ENCODE peak calls at places on chromosome 15, in nine cellular contexts. One of them, this sample, is unnamed.

GRCh38 chr15:66925721-66926120 is 139.7 kb upstream of the SMAD3 start:
- DNase-seq in A549: no peak
- DNase-seq in CD8-positive, alpha-beta memory T cell: no peak
- DNase-seq in uterus: no peak
- DNase-seq in neural progenitor cell: no peak
- DNase-seq in astrocyte of the spinal cord: no peak
- DNase-seq in cardiac muscle cell: no peak
- DNase-seq in stomach: no peak
- DNase-seq in GM23248: no peak
- DNase-seq in this sample: no peak

GRCh38 chr15:83837946-83838571 is 184.1 kb downstream of the ADAMTSL3 start:
- DNase-seq in A549: peak; percentile 55
- DNase-seq in CD8-positive, alpha-beta memory T cell: no peak
- DNase-seq in uterus: no peak
- DNase-seq in neural progenitor cell: peak; percentile 66
- DNase-seq in astrocyte of the spinal cord: no peak
- DNase-seq in cardiac muscle cell: peak; percentile 46
- DNase-seq in stomach: peak; percentile 27
- DNase-seq in GM23248: peak; percentile 35
- DNase-seq in this sample: peak; percentile 84

GRCh38 chr15:34724486-34724885 is 30.3 kb downstream of the GJD2 start:
- DNase-seq in A549: no peak
- DNase-seq in CD8-positive, alpha-beta memory T cell: no peak
- DNase-seq in uterus: no peak
- DNase-seq in neural progenitor cell: no peak
- DNase-seq in astrocyte of the spinal cord: no peak
- DNase-seq in cardiac muscle cell: no peak
- DNase-seq in stomach: no peak
- DNase-seq in GM23248: no peak
- DNase-seq in this sample: no peak

GRCh38 chr15:87354661-87355410 is 901.7 kb downstream of the NTRK3 start:
- DNase-seq in A549: no peak
- DNase-seq in CD8-positive, alpha-beta memory T cell: no peak
- DNase-seq in uterus: no peak
- DNase-seq in neural progenitor cell: no peak
- DNase-seq in astrocyte of the spinal cord: peak; percentile 69
- DNase-seq in cardiac muscle cell: peak; percentile 53
- DNase-seq in stomach: no peak
- DNase-seq in GM23248: peak; percentile 88
- DNase-seq in this sample: no peak

GRCh38 chr15:53831907-53832793 is 72.7 kb upstream of the WDR72 start:
- DNase-seq in A549: no peak
- DNase-seq in CD8-positive, alpha-beta memory T cell: no peak
- DNase-seq in uterus: no peak
- DNase-seq in neural progenitor cell: no peak
- DNase-seq in astrocyte of the spinal cord: no peak
- DNase-seq in cardiac muscle cell: no peak
- DNase-seq in stomach: no peak
- DNase-seq in GM23248: no peak
- DNase-seq in this sample: peak; percentile 57

GRCh38 chr15:25596644-25597562 is 158.1 kb upstream of the UBE3A start:
- DNase-seq in A549: no peak
- DNase-seq in CD8-positive, alpha-beta memory T cell: no peak
- DNase-seq in uterus: no peak
- DNase-seq in neural progenitor cell: no peak
- DNase-seq in astrocyte of the spinal cord: no peak
- DNase-seq in cardiac muscle cell: peak; percentile 4
- DNase-seq in stomach: no peak
- DNase-seq in GM23248: peak; percentile 64
- DNase-seq in this sample: no peak

GRCh38 chr15:78567541-78567940 is 2.2 kb downstream of the CHRNA5 start:
- DNase-seq in A549: no peak
- DNase-seq in CD8-positive, alpha-beta memory T cell: no peak
- DNase-seq in uterus: no peak
- DNase-seq in neural progenitor cell: no peak
- DNase-seq in astrocyte of the spinal cord: no peak
- DNase-seq in cardiac muscle cell: no peak
- DNase-seq in stomach: no peak
- DNase-seq in GM23248: no peak
- DNase-seq in this sample: no peak

GRCh38 chr15:47340576-47340920 is 376.8 kb upstream of the SEMA6D start:
- DNase-seq in A549: no peak
- DNase-seq in CD8-positive, alpha-beta memory T cell: no peak
- DNase-seq in uterus: no peak
- DNase-seq in neural progenitor cell: no peak
- DNase-seq in astrocyte of the spinal cord: no peak
- DNase-seq in cardiac muscle cell: no peak
- DNase-seq in stomach: no peak
- DNase-seq in GM23248: peak; percentile 4
- DNase-seq in this sample: no peak

GRCh38 chr15:52788099-52788986 is 1.8 kb downstream of the ONECUT1 start:
- DNase-seq in A549: no peak
- DNase-seq in CD8-positive, alpha-beta memory T cell: no peak
- DNase-seq in uterus: no peak
- DNase-seq in neural progenitor cell: peak; percentile 31
- DNase-seq in astrocyte of the spinal cord: no peak
- DNase-seq in cardiac muscle cell: no peak
- DNase-seq in stomach: no peak
- DNase-seq in GM23248: no peak
- DNase-seq in this sample: peak; percentile 77

GRCh38 chr15:52789601-52790165 is 453 bp downstream of the ONECUT1 start:
- DNase-seq in A549: no peak
- DNase-seq in CD8-positive, alpha-beta memory T cell: no peak
- DNase-seq in uterus: no peak
- DNase-seq in neural progenitor cell: peak; percentile 64
- DNase-seq in astrocyte of the spinal cord: peak; percentile 14
- DNase-seq in cardiac muscle cell: peak; percentile 36
- DNase-seq in stomach: no peak
- DNase-seq in GM23248: peak; percentile 35
- DNase-seq in this sample: peak; percentile 73

GRCh38 chr15:52787549-52788098 is 2.5 kb downstream of the ONECUT1 start:
- DNase-seq in A549: no peak
- DNase-seq in CD8-positive, alpha-beta memory T cell: no peak
- DNase-seq in uterus: no peak
- DNase-seq in neural progenitor cell: peak; percentile 33
- DNase-seq in astrocyte of the spinal cord: no peak
- DNase-seq in cardiac muscle cell: no peak
- DNase-seq in stomach: no peak
- DNase-seq in GM23248: no peak
- DNase-seq in this sample: peak; percentile 76

GRCh38 chr15:52790166-52790708 is at the start of gene ONECUT1:
- DNase-seq in A549: peak; percentile 79
- DNase-seq in CD8-positive, alpha-beta memory T cell: peak; percentile 54
- DNase-seq in uterus: no peak
- DNase-seq in neural progenitor cell: peak; percentile 91
- DNase-seq in astrocyte of the spinal cord: peak; percentile 29
- DNase-seq in cardiac muscle cell: peak; percentile 61
- DNase-seq in stomach: peak; percentile 51
- DNase-seq in GM23248: peak; percentile 65
- DNase-seq in this sample: peak; percentile 91

DNA sequence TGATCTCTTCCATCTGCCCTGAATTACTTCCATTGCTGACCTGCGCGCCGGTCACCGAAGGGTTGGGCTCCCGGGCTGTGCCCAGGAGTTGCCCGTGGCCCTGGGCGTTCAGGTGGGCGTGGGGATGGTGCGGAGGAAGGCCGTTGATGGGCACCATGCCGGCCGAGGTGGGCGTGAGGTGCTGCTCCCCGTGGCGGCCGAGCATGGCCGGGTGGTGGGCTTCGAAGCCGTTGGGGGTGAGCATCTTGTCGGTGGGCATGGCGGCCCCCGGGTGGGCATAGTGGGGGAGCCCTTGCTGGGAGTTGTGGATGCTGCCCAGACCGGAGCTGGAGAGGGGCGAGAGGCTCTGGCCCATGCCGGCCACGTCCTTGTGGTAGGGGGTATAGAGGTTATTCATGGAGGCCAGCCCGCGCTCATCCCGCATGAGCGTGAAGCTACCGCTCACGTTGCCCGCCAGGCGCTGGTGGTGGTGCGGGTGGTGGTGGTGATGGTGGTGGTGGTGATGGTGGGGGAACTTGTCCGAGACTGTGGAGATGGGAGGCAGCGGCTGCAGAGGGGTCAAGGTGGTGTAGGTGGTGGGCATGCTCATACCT is 1.0 kb downstream of the ONECUT1 start:
- DNase-seq in A549: no peak
- DNase-seq in CD8-positive, alpha-beta memory T cell: no peak
- DNase-seq in uterus: no peak
- DNase-seq in neural progenitor cell: no peak
- DNase-seq in astrocyte of the spinal cord: no peak
- DNase-seq in cardiac muscle cell: no peak
- DNase-seq in stomach: no peak
- DNase-seq in GM23248: no peak
- DNase-seq in this sample: peak; percentile 60
- H3K4me3 ChIP-seq in A549: peak overlapping the region; percentile 49
- H3K4me3 ChIP-seq in CD8-positive, alpha-beta memory T cell: no peak overlapping the region
- H3K4me3 ChIP-seq in uterus: no peak overlapping the region
- H3K4me3 ChIP-seq in neural progenitor cell: no peak overlapping the region
- H3K4me3 ChIP-seq in astrocyte of the spinal cord: no peak overlapping the region
- H3K4me3 ChIP-seq in cardiac muscle cell: peak overlapping the region; percentile 52
- H3K4me3 ChIP-seq in stomach: peak overlapping the region; percentile 44
- H3K4me3 ChIP-seq in GM23248: no peak overlapping the region
- H3K4me3 ChIP-seq in this sample: peak overlapping the region; percentile 76

DNA sequence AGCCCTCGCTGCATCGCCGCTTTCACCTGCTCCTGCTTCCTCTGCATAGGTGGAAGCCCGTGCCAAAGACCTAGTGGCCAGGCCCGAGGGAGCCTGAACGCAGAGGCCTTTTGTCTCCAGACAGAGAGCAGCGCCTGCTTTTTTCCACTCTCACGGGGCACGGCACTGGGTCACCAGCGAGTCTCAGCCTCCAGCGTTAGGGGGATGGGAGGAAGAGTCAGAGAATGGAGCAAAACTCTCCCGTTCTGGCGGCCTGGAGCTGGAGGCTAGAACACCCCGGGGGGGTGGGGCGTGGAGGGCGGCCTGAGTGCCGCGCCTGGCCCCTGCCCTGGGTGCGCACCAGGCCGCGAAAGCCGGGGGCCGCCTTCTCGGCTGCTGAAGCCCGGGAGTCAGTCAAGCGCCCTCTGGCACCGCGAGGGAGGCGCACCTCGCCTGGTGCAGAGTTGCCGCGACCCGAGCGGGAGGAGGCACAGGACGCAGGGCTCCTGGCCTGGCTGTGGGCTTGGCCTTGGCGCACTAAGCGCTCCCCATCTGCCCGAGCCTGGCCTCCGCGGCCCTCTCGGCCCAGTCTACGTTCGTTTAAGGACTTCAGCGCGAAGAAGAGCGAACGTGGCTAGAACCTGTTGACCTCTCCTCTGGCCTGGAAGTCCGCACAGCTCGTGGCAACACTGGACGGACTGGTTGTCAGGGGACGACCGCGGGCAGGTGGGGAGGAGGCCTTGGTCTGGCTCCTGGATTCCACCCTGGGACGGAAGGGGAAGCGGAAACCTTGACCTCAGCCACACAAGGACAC is 21.5 kb downstream of the NR2F2 start:
- DNase-seq in A549: no peak
- DNase-seq in CD8-positive, alpha-beta memory T cell: no peak
- DNase-seq in uterus: peak; percentile 68
- DNase-seq in neural progenitor cell: peak; percentile 69
- DNase-seq in astrocyte of the spinal cord: peak; percentile 24
- DNase-seq in cardiac muscle cell: no peak
- DNase-seq in stomach: peak; percentile 87
- DNase-seq in GM23248: no peak
- DNase-seq in this sample: peak; percentile 81
- H3K4me3 ChIP-seq in A549: no peak overlapping the region
- H3K4me3 ChIP-seq in CD8-positive, alpha-beta memory T cell: no peak overlapping the region
- H3K4me3 ChIP-seq in uterus: peak overlapping the region; percentile 36
- H3K4me3 ChIP-seq in neural progenitor cell: peak overlapping the region; percentile 39
- H3K4me3 ChIP-seq in astrocyte of the spinal cord: no peak overlapping the region
- H3K4me3 ChIP-seq in cardiac muscle cell: no peak overlapping the region
- H3K4me3 ChIP-seq in stomach: peak overlapping the region; percentile 31
- H3K4me3 ChIP-seq in GM23248: no peak overlapping the region
- H3K4me3 ChIP-seq in this sample: peak overlapping the region; percentile 69

GRCh38 chr15:33191641-33192040 is 2.9 kb downstream of the FMN1 start:
- DNase-seq in A549: no peak
- DNase-seq in CD8-positive, alpha-beta memory T cell: no peak
- DNase-seq in uterus: no peak
- DNase-seq in neural progenitor cell: no peak
- DNase-seq in astrocyte of the spinal cord: no peak
- DNase-seq in cardiac muscle cell: no peak
- DNase-seq in stomach: no peak
- DNase-seq in GM23248: no peak
- DNase-seq in this sample: no peak

GRCh38 chr15:33194704-33195261 is at the start of gene FMN1:
- DNase-seq in A549: peak; percentile 90
- DNase-seq in CD8-positive, alpha-beta memory T cell: peak; percentile 68
- DNase-seq in uterus: peak; percentile 88
- DNase-seq in neural progenitor cell: peak; percentile 98
- DNase-seq in astrocyte of the spinal cord: peak; percentile 95
- DNase-seq in cardiac muscle cell: peak; percentile 95
- DNase-seq in stomach: peak; percentile 96
- DNase-seq in GM23248: peak; percentile 97
- DNase-seq in this sample: peak; percentile 99

GRCh38 chr15:33197636-33198035 is 3.1 kb upstream of the FMN1 start:
- DNase-seq in A549: no peak
- DNase-seq in CD8-positive, alpha-beta memory T cell: no peak
- DNase-seq in uterus: no peak
- DNase-seq in neural progenitor cell: no peak
- DNase-seq in astrocyte of the spinal cord: no peak
- DNase-seq in cardiac muscle cell: no peak
- DNase-seq in stomach: no peak
- DNase-seq in GM23248: no peak
- DNase-seq in this sample: no peak

GRCh38 chr15:33194237-33194636 is 277 bp downstream of the FMN1 start:
- DNase-seq in A549: no peak
- DNase-seq in CD8-positive, alpha-beta memory T cell: no peak
- DNase-seq in uterus: no peak
- DNase-seq in neural progenitor cell: peak; percentile 57
- DNase-seq in astrocyte of the spinal cord: no peak
- DNase-seq in cardiac muscle cell: no peak
- DNase-seq in stomach: no peak
- DNase-seq in GM23248: peak; percentile 20
- DNase-seq in this sample: no peak

GRCh38 chr15:33195283-33195682 is 769 bp upstream of the FMN1 start:
- DNase-seq in A549: no peak
- DNase-seq in CD8-positive, alpha-beta memory T cell: no peak
- DNase-seq in uterus: no peak
- DNase-seq in neural progenitor cell: no peak
- DNase-seq in astrocyte of the spinal cord: no peak
- DNase-seq in cardiac muscle cell: no peak
- DNase-seq in stomach: no peak
- DNase-seq in GM23248: no peak
- DNase-seq in this sample: no peak
- H3K4me3 ChIP-seq in A549: peak overlapping the region; percentile 44
- H3K4me3 ChIP-seq in CD8-positive, alpha-beta memory T cell: peak overlapping the region; percentile 82
- H3K4me3 ChIP-seq in uterus: peak overlapping the region; percentile 33
- H3K4me3 ChIP-seq in neural progenitor cell: peak overlapping the region; percentile 38
- H3K4me3 ChIP-seq in astrocyte of the spinal cord: peak overlapping the region; percentile 56
- H3K4me3 ChIP-seq in cardiac muscle cell: peak overlapping the region; percentile 36
- H3K4me3 ChIP-seq in stomach: peak overlapping the region; percentile 56
- H3K4me3 ChIP-seq in GM23248: peak overlapping the region; percentile 76
- H3K4me3 ChIP-seq in this sample: peak overlapping the region; percentile 78

DNA sequence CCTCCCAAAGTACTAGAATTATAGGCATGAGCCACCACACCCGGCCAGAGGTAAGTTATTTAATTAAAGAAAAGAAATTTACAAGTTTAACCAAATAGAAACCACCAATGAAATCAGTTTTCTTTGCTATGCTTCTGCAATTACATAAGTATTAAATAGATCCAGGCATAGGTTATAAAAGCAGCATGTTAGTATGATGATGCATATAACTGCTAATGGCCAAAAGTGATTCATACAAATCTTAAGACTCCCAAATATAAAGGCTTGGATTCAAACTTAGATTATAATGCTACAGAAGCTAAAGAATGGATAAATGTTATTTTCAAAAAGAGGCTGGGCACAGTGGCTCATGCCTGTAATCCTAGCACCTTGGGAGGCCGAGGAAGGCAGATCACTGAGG is 32.8 kb upstream of the HDC start:
- DNase-seq in A549: no peak
- DNase-seq in CD8-positive, alpha-beta memory T cell: no peak
- DNase-seq in uterus: no peak
- DNase-seq in neural progenitor cell: no peak
- DNase-seq in astrocyte of the spinal cord: no peak
- DNase-seq in cardiac muscle cell: no peak
- DNase-seq in stomach: no peak
- DNase-seq in GM23248: peak; percentile 53
- DNase-seq in this sample: no peak
- H3K4me3 ChIP-seq in A549: no peak overlapping the region
- H3K4me3 ChIP-seq in CD8-positive, alpha-beta memory T cell: no peak overlapping the region
- H3K4me3 ChIP-seq in uterus: no peak overlapping the region
- H3K4me3 ChIP-seq in neural progenitor cell: no peak overlapping the region
- H3K4me3 ChIP-seq in astrocyte of the spinal cord: no peak overlapping the region
- H3K4me3 ChIP-seq in cardiac muscle cell: no peak overlapping the region
- H3K4me3 ChIP-seq in stomach: no peak overlapping the region
- H3K4me3 ChIP-seq in GM23248: no peak overlapping the region
- H3K4me3 ChIP-seq in this sample: no peak overlapping the region